ENCODE peak calls at places on chromosomes 16 and 17, in eight cellular contexts. P is H1, M is OCI-LY7, A is body of pancreas, X is progenitor cell of endocrine pancreas, Z is AG10803, C is heart left ventricle, Q is psoas muscle. S is an unnamed sample.

GRCh38 chr16:10964891-10965326 is 20.5 kb downstream of the CLEC16A start:
- DNase-seq in C (no peak), P (no peak), M (no peak), X (no peak), Q (no peak), A (no peak), Z (no peak), S (no peak)

GRCh38 chr17:39700148-39700987 is 504 bp downstream of the ERBB2 start:
- DNase-seq in M (no peak), Z (peak), X (peak), C (no peak), A (peak), P (no peak), Q (no peak), S (peak)

GRCh38 chr16:81094771-81095251 is 1.4 kb downstream of the GCSH start:
- DNase-seq in A (no peak), P (no peak), Q (no peak), Z (peak), M (no peak), X (no peak), C (no peak), S (no peak)

GRCh38 chr16:75254359-75254837 is 3.0 kb upstream of the BCAR1 start:
- DNase-seq in X (no peak), A (no peak), C (no peak), P (no peak), Z (peak), Q (peak), M (no peak), S (no peak)

GRCh38 chr17:80819422-80820164 is 172.0 kb upstream of the CHMP6 start:
- DNase-seq in M (no peak), C (no peak), A (no peak), Z (no peak), X (no peak), P (no peak), Q (peak), S (no peak)

GRCh38 chr16:34078697-34079096 is 619.3 kb downstream of the TP53TG3F start:
- DNase-seq in A (no peak), Q (no peak), Z (peak), M (no peak), X (no peak), P (no peak), C (no peak), S (no peak)

GRCh38 chr16:80754479-80754878 is 49.9 kb downstream of the CDYL2 start:
- DNase-seq in X (no peak), P (no peak), M (no peak), Q (no peak), Z (no peak), C (no peak), A (no peak), S (no peak)

GRCh38 chr17:1709971-1710806 is at the start of gene TLCD2:
- DNase-seq in P (no peak), M (no peak), C (peak), Z (peak), X (peak), Q (peak), A (peak), S (no peak)

GRCh38 chr16:73058221-73058615 is 10.3 kb upstream of the ZFHX3 start:
- DNase-seq in P (no peak), X (peak), M (peak), Q (peak), C (peak), A (peak), Z (peak), S (no peak)

GRCh38 chr17:29084476-29085148 is 41.7 kb downstream of the PIPOX start:
- DNase-seq in Q (no peak), C (no peak), A (peak), P (no peak), M (no peak), Z (no peak), X (no peak), S (no peak)

GRCh38 chr16:75244225-75244792 is 7.1 kb downstream of the BCAR1 start:
- DNase-seq in X (no peak), P (no peak), M (no peak), Z (peak), C (peak), Q (no peak), A (no peak), S (no peak)

GRCh38 chr16:57115504-57116182 is 23.3 kb downstream of the CPNE2 start:
- DNase-seq in C (peak), P (no peak), Q (peak), X (no peak), A (peak), Z (no peak), M (no peak), S (no peak)

GRCh38 chr16:73951541-73951940 is 345.1 kb upstream of the PSMD7 start:
- DNase-seq in Q (peak), C (peak), P (no peak), M (no peak), Z (peak), X (no peak), A (no peak), S (no peak)

GRCh38 chr16:88939814-88940195 is 37.2 kb downstream of the CBFA2T3 start:
- DNase-seq in A (peak), Q (peak), X (no peak), M (no peak), P (no peak), Z (no peak), C (peak), S (no peak)

GRCh38 chr17:50181155-50181554 is 15.3 kb downstream of the SGCA start:
- DNase-seq in X (no peak), Q (peak), M (no peak), A (no peak), C (peak), Z (no peak), P (no peak), S (no peak)

GRCh38 chr17:61474235-61474927 is 22.2 kb downstream of the TBX4 start:
- DNase-seq in Z (peak), Q (no peak), M (no peak), X (no peak), P (no peak), A (no peak), C (no peak), S (no peak)

GRCh38 chr16:65570261-65570660 is 448.4 kb upstream of the CDH11 start:
- DNase-seq in P (no peak), A (no peak), M (no peak), Z (peak), X (no peak), Q (no peak), C (no peak), S (no peak)

GRCh38 chr17:46942441-46943217 is 19.7 kb downstream of the GOSR2 start:
- DNase-seq in Q (peak), Z (peak), X (peak), M (peak), A (peak), C (peak), P (peak), S (no peak)

GRCh38 chr17:20999044-20999573 is 43.7 kb downstream of the USP22 start:
- DNase-seq in Z (peak), P (no peak), M (no peak), A (no peak), X (no peak), Q (peak), C (peak), S (no peak)

GRCh38 chr16:69481901-69482341 is 57.5 kb downstream of the CYB5B start:
- DNase-seq in Q (peak), A (peak), M (no peak), X (no peak), Z (peak), P (no peak), C (peak), S (no peak)

GRCh38 chr16:19664166-19664565 is 53.9 kb downstream of the KNOP1 start:
- DNase-seq in C (no peak), Z (no peak), P (no peak), A (no peak), X (no peak), Q (no peak), M (no peak), S (no peak)

GRCh38 chr17:83143817-83144231 is 64.4 kb downstream of the METRNL start:
- DNase-seq in C (no peak), P (no peak), M (no peak), Q (no peak), Z (no peak), X (no peak), A (no peak), S (peak)

GRCh38 chr16:11667824-11668589 is at the start of gene SNN:
- DNase-seq in Z (peak), Q (peak), X (peak), C (peak), P (no peak), A (peak), M (peak), S (peak)

GRCh38 chr16:84574191-84574590 is 43.7 kb downstream of the COTL1 start:
- DNase-seq in C (no peak), A (no peak), Q (peak), M (no peak), Z (no peak), P (no peak), X (no peak), S (no peak)

GRCh38 chr16:85199069-85199725 is 86.9 kb upstream of the CIBAR2 start:
- DNase-seq in Q (no peak), Z (peak), C (no peak), A (no peak), X (no peak), M (no peak), P (no peak), S (no peak)

GRCh38 chr16:75244844-75245758 is 6.3 kb downstream of the BCAR1 start:
- DNase-seq in Z (peak), M (peak), P (peak), X (no peak), C (peak), Q (peak), A (peak), S (peak)

GRCh38 chr16:85614338-85615013 is 1.4 kb downstream of the GSE1 start:
- DNase-seq in C (no peak), P (no peak), M (peak), A (peak), Z (no peak), Q (no peak), X (no peak), S (no peak)

GRCh38 chr16:4123617-4124300 is 7.5 kb upstream of the ADCY9 start:
- DNase-seq in C (no peak), M (no peak), A (no peak), Z (peak), Q (no peak), P (no peak), X (no peak), S (no peak)

GRCh38 chr17:17837966-17838962 is 1.5 kb upstream of the SREBF1 start:
- DNase-seq in Q (peak), Z (no peak), P (no peak), A (peak), X (no peak), C (peak), M (peak), S (peak)

DNA sequence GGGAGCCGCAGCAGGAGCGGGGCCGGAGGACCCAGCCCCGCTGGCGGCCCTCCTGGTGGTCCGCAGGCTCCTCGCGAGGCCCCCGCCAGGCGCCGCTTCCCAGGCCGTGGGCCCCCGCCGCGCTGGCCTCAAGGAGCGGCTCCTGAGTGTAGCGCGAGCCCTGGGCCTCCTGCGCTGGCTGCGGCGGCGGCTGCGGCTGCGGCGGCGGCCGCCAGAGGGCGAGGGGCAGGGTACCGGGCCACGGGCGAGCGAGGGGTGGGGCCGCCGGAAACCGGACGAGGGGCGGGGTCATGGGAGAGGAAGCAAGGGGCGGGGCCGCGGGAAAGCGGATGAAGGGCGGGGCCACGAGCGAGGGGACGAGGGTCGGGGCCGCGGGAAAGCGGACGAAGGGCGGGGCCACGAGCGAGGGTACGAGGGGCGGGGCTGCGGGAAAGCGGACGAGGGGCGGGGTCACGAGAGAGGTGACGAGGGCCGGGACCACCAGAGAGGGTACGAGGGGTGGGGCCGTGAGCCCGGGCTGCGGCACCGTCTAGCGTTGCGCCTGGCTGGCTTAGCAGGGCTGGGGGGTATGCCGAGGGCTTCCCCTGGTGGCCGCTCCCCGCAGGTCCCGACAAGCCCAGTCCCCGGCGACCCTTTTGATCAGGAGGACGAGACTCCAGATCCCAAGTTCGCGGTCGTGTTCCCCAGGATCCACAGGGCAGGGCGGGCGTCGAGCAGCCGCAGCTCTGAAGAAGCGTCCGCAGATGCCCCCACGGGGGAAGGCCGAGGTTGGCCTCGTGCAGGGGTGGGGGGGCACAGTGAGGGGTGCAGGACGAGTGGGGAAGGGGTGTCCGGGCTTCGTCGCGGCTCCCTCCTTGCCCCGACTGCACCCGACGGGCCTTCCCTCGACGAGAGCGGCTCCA is 1.7 kb downstream of the MYO15B start:
- DNase-seq in C (peak), Z (peak), M (peak), A (peak), Q (peak), X (peak), P (peak), S (peak)
- TF ChIP-seq CTCF in C (peak), Z (peak), M (peak), A (peak), Q (peak), X (peak), P (peak), S (peak)

DNA sequence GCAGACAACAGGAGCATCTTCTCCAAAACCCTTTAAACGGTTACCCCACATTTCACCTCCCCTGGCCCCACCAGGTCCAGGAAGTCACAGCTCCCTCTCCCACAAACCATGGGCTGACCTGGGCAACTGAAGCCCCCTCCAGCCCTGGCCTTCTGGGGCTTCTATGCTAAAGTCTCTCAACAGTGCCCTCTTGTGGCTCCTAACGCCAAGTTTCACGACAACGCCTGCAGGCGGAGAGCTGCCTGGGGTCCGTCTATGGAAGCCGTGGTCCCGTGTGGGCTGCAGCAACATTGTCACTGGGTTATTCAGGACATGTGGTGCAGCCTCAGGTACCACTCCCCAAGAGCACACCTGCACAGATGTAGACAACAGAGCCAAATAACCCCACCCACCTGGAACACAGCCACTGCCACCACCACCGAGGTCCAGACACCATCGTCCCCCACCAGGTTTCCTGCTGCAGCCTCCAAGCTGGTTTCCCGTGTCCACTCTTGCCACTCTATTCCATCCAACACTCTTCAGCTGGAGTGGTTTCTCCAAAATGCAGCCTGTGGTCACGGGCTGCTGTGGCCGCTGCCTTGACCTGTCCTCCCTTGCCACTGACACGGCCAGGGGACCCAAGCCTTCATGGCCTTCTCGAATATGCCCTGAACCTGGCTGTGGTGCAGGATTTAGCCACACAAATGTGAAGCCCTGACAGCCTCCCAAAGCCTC is 19.1 kb downstream of the C16orf95 start:
- DNase-seq in A (peak), Z (no peak), P (no peak), Q (no peak), C (no peak), M (peak), X (peak), S (peak)
- TF ChIP-seq CTCF in A (peak), Z (peak), P (peak), Q (peak), C (peak), M (peak), X (peak), S (peak)

GRCh38 chr16:67283039-67283825 is 3.9 kb downstream of the PLEKHG4 start:
- DNase-seq in Z (peak), X (no peak), M (no peak), C (no peak), A (no peak), P (no peak), Q (no peak), S (no peak)
- TF ChIP-seq CTCF in Z (no peak), X (no peak), M (peak), C (no peak), A (no peak), P (no peak), Q (no peak), S (no peak)

DNA sequence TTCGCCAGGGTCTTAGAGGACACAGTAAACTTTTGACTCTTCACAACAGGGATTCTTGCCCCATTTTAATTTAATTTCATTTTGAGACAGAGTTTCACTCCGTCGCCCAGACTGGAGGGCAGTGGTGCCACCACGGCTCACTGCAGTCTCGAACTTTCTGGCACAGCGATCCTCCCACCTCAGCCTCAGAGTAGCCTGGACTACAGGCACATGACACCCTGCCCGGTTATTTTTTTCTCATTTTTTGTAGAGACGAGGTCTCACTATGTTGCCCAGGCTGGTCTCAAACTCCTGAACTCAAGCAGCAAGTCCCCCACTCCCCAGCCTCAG is 329 bp upstream of the NLE1 start:
- DNase-seq in Q (no peak), X (no peak), P (no peak), C (no peak), Z (no peak), A (no peak), M (no peak), S (no peak)
- TF ChIP-seq CTCF in Q (no peak), X (no peak), P (no peak), C (no peak), Z (no peak), A (no peak), M (no peak), S (peak)

GRCh38 chr17:81935709-81936084 is 1.4 kb downstream of the PYCR1 start:
- DNase-seq in M (no peak), X (no peak), P (no peak), C (no peak), A (no peak), Q (no peak), Z (no peak), S (no peak)
- TF ChIP-seq CTCF in M (no peak), X (no peak), P (no peak), C (no peak), A (no peak), Q (no peak), Z (no peak), S (no peak)

GRCh38 chr16:685967-686366 is 1.8 kb upstream of the JMJD8 start:
- DNase-seq in Q (no peak), P (no peak), Z (peak), A (peak), X (no peak), M (no peak), C (no peak), S (no peak)
- TF ChIP-seq CTCF in Q (no peak), P (peak), Z (peak), A (peak), X (peak), M (peak), C (no peak), S (peak)

GRCh38 chr16:709651-710499 is 4.3 kb upstream of the FBXL16 start:
- DNase-seq in P (no peak), C (peak), Z (peak), M (no peak), A (peak), Q (no peak), X (no peak), S (no peak)
- TF ChIP-seq CTCF in P (no peak), C (no peak), Z (no peak), M (no peak), A (no peak), Q (no peak), X (no peak), S (no peak)

GRCh38 chr16:25106567-25107465 is 4.7 kb upstream of the LCMT1 start:
- DNase-seq in Z (peak), C (peak), X (peak), Q (peak), M (no peak), P (peak), A (peak), S (peak)
- TF ChIP-seq CTCF in Z (peak), C (peak), X (peak), Q (peak), M (peak), P (peak), A (no peak), S (peak)

GRCh38 chr17:2929881-2930533 is 133.4 kb downstream of the OR1D5 start:
- DNase-seq in X (peak), Q (no peak), M (peak), P (peak), A (peak), C (no peak), Z (no peak), S (no peak)
- TF ChIP-seq CTCF in X (peak), Q (peak), M (peak), P (peak), A (peak), C (peak), Z (peak), S (peak)

S was measured in osteocyte.